ENCODE peak calls at places on chromosomes 13 and 19, in eight cellular contexts. E is tibial nerve; U is IMR-90; Q is T-helper 17 cell; X is adrenal gland; T is OCI-LY7; B is AG04450; I is naive thymus-derived CD4-positive, alpha-beta T cell. S is an unnamed sample. For H3K9me3, the result is how much of the 10 kb centered on the place peaks cover.

GRCh38 chr13:76035711-76036110 is 399.6 kb downstream of the LMO7 start:
- DNase-seq in E (no peak), U (peak), Q (no peak), X (no peak), T (no peak), B (no peak), I (no peak), S (no peak)

GRCh38 chr19:51702754-51703654 is 9.9 kb downstream of the SPACA6 start:
- DNase-seq in E (no peak), U (no peak), Q (no peak), X (peak), T (no peak), B (no peak), I (peak), S (peak)

GRCh38 chr19:16445238-16446107 is 26.3 kb downstream of the EPS15L1 start:
- DNase-seq in E (no peak), U (peak), Q (no peak), X (no peak), T (peak), B (no peak), I (no peak), S (no peak)

GRCh38 chr13:26991508-26992181 is 180.0 kb downstream of the USP12 start:
- DNase-seq in E (no peak), U (peak), Q (no peak), X (peak), T (no peak), B (no peak), I (no peak), S (no peak)

GRCh38 chr19:8446055-8446709 is 1.4 kb downstream of the HNRNPM start:
- DNase-seq in E (no peak), U (no peak), Q (no peak), X (no peak), T (no peak), B (no peak), I (no peak), S (no peak)

GRCh38 chr19:14544977-14545715 is 15.8 kb downstream of the TECR start:
- DNase-seq in E (no peak), U (no peak), Q (no peak), X (peak), T (no peak), B (no peak), I (no peak), S (no peak)

GRCh38 chr19:10887616-10888367 is 16.4 kb downstream of the CARM1 start:
- DNase-seq in E (no peak), U (no peak), Q (no peak), X (no peak), T (peak), B (no peak), I (no peak), S (no peak)

GRCh38 chr13:34361528-34361927 is 543.6 kb downstream of the RFC3 start:
- DNase-seq in E (no peak), U (no peak), Q (no peak), X (no peak), T (no peak), B (no peak), I (no peak), S (no peak)

GRCh38 chr13:113811081-113811928 is 52.3 kb downstream of the TMEM255B start:
- DNase-seq in E (no peak), U (no peak), Q (no peak), X (no peak), T (no peak), B (no peak), I (no peak), S (no peak)

GRCh38 chr13:113383089-113383488 is 19.2 kb upstream of the GRTP1 start:
- DNase-seq in E (no peak), U (no peak), Q (no peak), X (no peak), T (no peak), B (no peak), I (no peak), S (no peak)

GRCh38 chr13:42119875-42120274 is 71.4 kb downstream of the DGKH start:
- DNase-seq in E (no peak), U (no peak), Q (no peak), X (no peak), T (no peak), B (no peak), I (no peak), S (no peak)

GRCh38 chr13:51663980-51664957 is 80.0 kb downstream of the WDFY2 start:
- DNase-seq in E (no peak), U (no peak), Q (no peak), X (no peak), T (no peak), B (no peak), I (peak), S (no peak)

GRCh38 chr19:12939292-12939606 is 840 bp downstream of the CALR start:
- DNase-seq in E (no peak), U (peak), Q (no peak), X (peak), T (peak), B (no peak), I (peak), S (no peak)

GRCh38 chr19:36014029-36014924 is at the start of gene ALKBH6:
- DNase-seq in E (peak), U (peak), Q (peak), X (peak), T (peak), B (peak), I (peak), S (peak)

GRCh38 chr13:20360041-20360491 is 127.9 kb upstream of the GJB6 start:
- DNase-seq in E (no peak), U (peak), Q (no peak), X (peak), T (no peak), B (peak), I (no peak), S (no peak)

GRCh38 chr13:112970552-112971287 is 1.7 kb downstream of the MCF2L start:
- DNase-seq in E (no peak), U (no peak), Q (no peak), X (no peak), T (no peak), B (no peak), I (no peak), S (no peak)

GRCh38 chr13:90576067-90576466 is 771.4 kb upstream of the MIR17HG start:
- DNase-seq in E (no peak), U (no peak), Q (no peak), X (no peak), T (no peak), B (no peak), I (no peak), S (no peak)

GRCh38 chr13:111115841-111116500 is 861 bp downstream of the ARHGEF7 start:
- DNase-seq in E (peak), U (peak), Q (no peak), X (peak), T (no peak), B (peak), I (peak), S (no peak)

GRCh38 chr19:47239610-47240296 is 8.8 kb upstream of the BBC3 start:
- DNase-seq in E (no peak), U (peak), Q (peak), X (no peak), T (no peak), B (no peak), I (peak), S (peak)

GRCh38 chr13:30705672-30706071 is 29.7 kb upstream of the ALOX5AP start:
- DNase-seq in E (no peak), U (no peak), Q (no peak), X (peak), T (no peak), B (no peak), I (no peak), S (no peak)

GRCh38 chr19:40598121-40598917 is 2.9 kb upstream of the LTBP4 start:
- DNase-seq in E (peak), U (peak), Q (peak), X (peak), T (peak), B (peak), I (peak), S (peak)

GRCh38 chr19:12721656-12722565 is 1.8 kb downstream of the TNPO2 start:
- DNase-seq in E (no peak), U (peak), Q (no peak), X (peak), T (peak), B (peak), I (no peak), S (peak)

DNA sequence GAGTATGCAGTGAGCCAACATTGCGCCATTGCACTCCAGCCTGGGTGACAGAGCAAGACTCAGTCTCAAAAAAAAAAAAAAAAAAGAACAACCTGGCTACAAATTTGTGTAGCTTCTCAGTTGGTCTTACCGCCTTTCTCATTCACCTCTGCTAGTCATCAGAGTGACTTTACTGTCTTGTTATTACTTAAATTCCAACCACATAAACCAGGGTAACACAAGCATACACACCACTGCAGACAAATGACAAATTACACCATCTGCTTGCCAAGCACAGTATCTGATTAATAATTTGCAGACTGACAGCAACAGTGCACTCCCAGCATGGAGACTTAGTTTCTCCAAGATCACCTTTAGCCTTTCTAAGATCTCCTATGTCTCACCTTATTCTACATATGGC is 11.0 kb downstream of the ZNF14 start:
- DNase-seq in E (no peak), U (no peak), Q (no peak), X (no peak), T (no peak), B (no peak), I (no peak), S (no peak)
- H3K9me3 ChIP-seq in E (under half), U (under half), Q (under half), X (under half), T (half or more), B (under half), I (under half), S (half or more)

GRCh38 chr19:5089283-5089682 is 120.4 kb downstream of the KDM4B start:
- DNase-seq in E (no peak), U (no peak), Q (no peak), X (no peak), T (no peak), B (no peak), I (no peak), S (no peak)
- H3K9me3 ChIP-seq in E (under half), U (under half), Q (under half), X (under half), T (under half), B (under half), I (under half), S (under half)

GRCh38 chr13:54953786-54954185 is 1925.2 kb downstream of the OLFM4 start:
- DNase-seq in E (no peak), U (no peak), Q (no peak), X (no peak), T (no peak), B (no peak), I (no peak), S (no peak)

DNA sequence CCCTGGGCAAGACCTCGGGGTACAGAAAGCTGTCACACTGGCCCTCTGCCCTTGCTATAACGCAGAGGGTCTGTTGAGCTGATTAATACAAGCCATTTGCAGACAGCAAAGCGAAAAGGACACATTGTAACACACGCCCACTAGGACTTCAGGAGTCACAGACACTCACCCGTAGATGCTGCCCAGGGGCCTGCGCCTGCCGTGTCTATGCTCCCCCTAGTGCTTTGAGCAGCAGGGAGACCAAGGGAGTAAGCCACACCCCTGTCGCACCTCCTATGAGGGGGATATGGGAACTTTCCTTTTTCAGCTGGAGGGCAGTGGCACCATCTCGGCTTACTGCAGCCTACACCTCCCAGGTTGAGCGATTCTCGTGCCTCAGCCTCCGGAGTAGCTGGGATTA is 1930.2 kb downstream of the OLFM4 start:
- DNase-seq in E (no peak), U (no peak), Q (no peak), X (no peak), T (no peak), B (no peak), I (no peak), S (no peak)
- H3K9me3 ChIP-seq in E (under half), U (under half), Q (under half), X (under half), T (under half), B (under half), I (under half), S (under half)

DNA sequence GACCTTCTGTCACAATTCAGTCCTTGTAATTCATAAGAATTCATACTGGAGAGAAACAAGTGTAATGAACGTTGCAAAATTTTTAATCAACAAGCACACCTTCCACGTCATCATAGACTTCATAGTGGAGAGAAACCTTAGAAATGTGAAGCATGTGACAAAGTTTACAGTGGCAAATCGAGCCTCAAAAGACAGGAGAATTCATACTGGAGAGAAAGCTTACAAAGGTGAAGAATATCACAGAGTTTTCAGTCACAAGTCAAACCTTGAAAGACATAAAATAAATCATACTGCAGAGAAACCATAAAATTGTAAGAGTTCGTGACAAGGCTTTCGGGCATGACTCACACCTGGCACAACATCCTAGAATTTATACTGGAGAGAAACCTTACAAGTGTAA is 24.6 kb downstream of the ZNF813 start:
- DNase-seq in E (no peak), U (no peak), Q (no peak), X (no peak), T (no peak), B (no peak), I (no peak), S (no peak)
- H3K9me3 ChIP-seq in E (under half), U (under half), Q (under half), X (under half), T (under half), B (under half), I (under half), S (half or more)

GRCh38 chr19:28386080-28386869 is 826.7 kb downstream of the UQCRFS1 start:
- DNase-seq in E (no peak), U (no peak), Q (no peak), X (no peak), T (peak), B (no peak), I (no peak), S (no peak)
- H3K9me3 ChIP-seq in E (under half), U (under half), Q (under half), X (under half), T (under half), B (under half), I (under half), S (under half)

GRCh38 chr19:28609944-28610343 is 603.0 kb downstream of the UQCRFS1 start:
- DNase-seq in E (no peak), U (no peak), Q (no peak), X (no peak), T (no peak), B (no peak), I (no peak), S (no peak)

GRCh38 chr19:28609091-28609755 is 603.7 kb downstream of the UQCRFS1 start:
- DNase-seq in E (no peak), U (no peak), Q (no peak), X (no peak), T (no peak), B (no peak), I (no peak), S (no peak)

GRCh38 chr19:28608292-28608691 is 604.7 kb downstream of the UQCRFS1 start:
- DNase-seq in E (no peak), U (no peak), Q (no peak), X (no peak), T (no peak), B (no peak), I (no peak), S (no peak)

GRCh38 chr19:28612275-28612769 is 600.6 kb downstream of the UQCRFS1 start:
- DNase-seq in E (no peak), U (no peak), Q (no peak), X (no peak), T (no peak), B (no peak), I (no peak), S (no peak)

GRCh38 chr19:28610731-28611130 is 602.2 kb downstream of the UQCRFS1 start:
- DNase-seq in E (no peak), U (no peak), Q (no peak), X (no peak), T (no peak), B (no peak), I (no peak), S (no peak)
- H3K9me3 ChIP-seq in E (under half), U (under half), Q (under half), X (under half), T (under half), B (under half), I (under half), S (under half)

GRCh38 chr19:34962281-34962944 is 1.6 kb downstream of the ZNF792 start:
- DNase-seq in E (no peak), U (peak), Q (no peak), X (no peak), T (peak), B (no peak), I (peak), S (no peak)
- H3K9me3 ChIP-seq in E (under half), U (under half), Q (under half), X (under half), T (under half), B (under half), I (under half), S (under half)

GRCh38 chr19:23351806-23352205 is 43.5 kb downstream of the ZNF91 start:
- DNase-seq in E (no peak), U (no peak), Q (no peak), X (no peak), T (no peak), B (no peak), I (no peak), S (no peak)

GRCh38 chr19:23345838-23346237 is 49.4 kb downstream of the ZNF91 start:
- DNase-seq in E (no peak), U (no peak), Q (no peak), X (no peak), T (no peak), B (no peak), I (no peak), S (no peak)

GRCh38 chr19:23343434-23344010 is 51.7 kb downstream of the ZNF91 start:
- DNase-seq in E (no peak), U (no peak), Q (no peak), X (no peak), T (peak), B (no peak), I (no peak), S (no peak)

DNA sequence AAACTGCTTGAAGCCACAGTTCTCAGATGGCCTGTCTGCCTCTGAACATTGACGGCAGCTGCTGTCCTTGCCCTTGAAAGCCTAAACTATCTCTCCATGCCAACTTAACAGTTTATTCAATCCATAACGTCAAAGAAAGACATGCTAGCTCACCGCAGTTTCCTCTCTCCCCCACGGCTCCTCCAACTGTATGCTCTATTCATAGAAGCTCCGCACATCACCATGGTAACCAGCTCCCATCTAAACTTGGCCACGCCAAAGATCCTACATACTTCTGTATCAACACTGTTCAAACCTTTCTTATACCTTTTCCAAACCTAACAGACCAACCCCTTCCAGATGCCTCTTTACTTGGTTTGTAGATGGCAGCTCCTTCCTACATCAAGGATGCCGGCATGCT is 48.6 kb downstream of the ZNF91 start:
- DNase-seq in E (no peak), U (no peak), Q (no peak), X (no peak), T (no peak), B (no peak), I (no peak), S (no peak)
- H3K9me3 ChIP-seq in E (under half), U (half or more), Q (under half), X (under half), T (under half), B (half or more), I (under half), S (half or more)